ENCODE peak calls at places on chromosomes 16 and 17, in five cellular contexts. One of them, this sample, is unnamed.

GRCh38 chr17:60665602-60666001 is 12.0 kb upstream of the BCAS3 start:
- DNase-seq in left lung: no peak
- DNase-seq in adrenal gland: no peak
- DNase-seq in HFF-Myc: no peak
- DNase-seq in body of pancreas: no peak
- DNase-seq in this sample: no peak

GRCh38 chr16:75810998-75811634 is 84.8 kb upstream of the CPHXL start:
- DNase-seq in adrenal gland: no peak
- DNase-seq in left lung: no peak
- DNase-seq in HFF-Myc: no peak
- DNase-seq in body of pancreas: no peak
- DNase-seq in this sample: no peak

GRCh38 chr17:9105068-9105868 is 84.0 kb downstream of the NTN1 start:
- DNase-seq in left lung: no peak
- DNase-seq in adrenal gland: no peak
- DNase-seq in HFF-Myc: no peak
- DNase-seq in body of pancreas: no peak
- DNase-seq in this sample: no peak

GRCh38 chr17:67109111-67109510 is 64.8 kb downstream of the CACNG1 start:
- DNase-seq in adrenal gland: no peak
- DNase-seq in left lung: no peak
- DNase-seq in HFF-Myc: no peak
- DNase-seq in body of pancreas: no peak
- DNase-seq in this sample: no peak

GRCh38 chr17:2560658-2561057 is 32.8 kb upstream of the PAFAH1B1 start:
- DNase-seq in left lung: no peak
- DNase-seq in HFF-Myc: no peak
- DNase-seq in adrenal gland: no peak
- DNase-seq in body of pancreas: no peak
- DNase-seq in this sample: no peak

GRCh38 chr17:38547439-38547838 is 58.3 kb downstream of the SRCIN1 start:
- DNase-seq in body of pancreas: no peak
- DNase-seq in left lung: no peak
- DNase-seq in HFF-Myc: no peak
- DNase-seq in adrenal gland: no peak
- DNase-seq in this sample: no peak

GRCh38 chr17:46833840-46834208 is 15.3 kb upstream of the WNT3 start:
- DNase-seq in left lung: no peak
- DNase-seq in adrenal gland: no peak
- DNase-seq in HFF-Myc: no peak
- DNase-seq in body of pancreas: no peak
- DNase-seq in this sample: no peak

GRCh38 chr16:55439101-55439690 is 39.8 kb upstream of the MMP2 start:
- DNase-seq in body of pancreas: no peak
- DNase-seq in adrenal gland: no peak
- DNase-seq in left lung: no peak
- DNase-seq in HFF-Myc: no peak
- DNase-seq in this sample: no peak

GRCh38 chr17:15377608-15378007 is 36.2 kb upstream of the TEKT3 start:
- DNase-seq in body of pancreas: peak; percentile 24
- DNase-seq in left lung: no peak
- DNase-seq in adrenal gland: no peak
- DNase-seq in HFF-Myc: peak; percentile 46
- DNase-seq in this sample: no peak

GRCh38 chr17:39195568-39196160 is 1.8 kb downstream of the CACNB1 start:
- DNase-seq in adrenal gland: no peak
- DNase-seq in body of pancreas: no peak
- DNase-seq in left lung: no peak
- DNase-seq in HFF-Myc: no peak
- DNase-seq in this sample: no peak

GRCh38 chr16:81612351-81613170 is 166.5 kb upstream of the PLCG2 start:
- DNase-seq in adrenal gland: peak; percentile 49
- DNase-seq in body of pancreas: no peak
- DNase-seq in left lung: no peak
- DNase-seq in HFF-Myc: no peak
- DNase-seq in this sample: no peak

GRCh38 chr16:61432421-61432820 is 603.8 kb downstream of the CDH8 start:
- DNase-seq in left lung: no peak
- DNase-seq in HFF-Myc: no peak
- DNase-seq in body of pancreas: no peak
- DNase-seq in adrenal gland: no peak
- DNase-seq in this sample: no peak

GRCh38 chr16:3212006-3212405 is 23.0 kb downstream of the ZNF200 start:
- DNase-seq in body of pancreas: no peak
- DNase-seq in adrenal gland: no peak
- DNase-seq in left lung: no peak
- DNase-seq in HFF-Myc: no peak
- DNase-seq in this sample: no peak

GRCh38 chr17:79845601-79845949 is 6.3 kb upstream of the CBX4 start:
- DNase-seq in body of pancreas: no peak
- DNase-seq in HFF-Myc: no peak
- DNase-seq in adrenal gland: no peak
- DNase-seq in left lung: no peak
- DNase-seq in this sample: no peak

GRCh38 chr16:90023078-90023447 is 3.8 kb upstream of the DBNDD1 start:
- DNase-seq in body of pancreas: no peak
- DNase-seq in adrenal gland: peak; percentile 47
- DNase-seq in left lung: no peak
- DNase-seq in HFF-Myc: no peak
- DNase-seq in this sample: no peak

GRCh38 chr17:72797142-72797541 is 295.3 kb downstream of the SLC39A11 start:
- DNase-seq in body of pancreas: no peak
- DNase-seq in left lung: no peak
- DNase-seq in adrenal gland: no peak
- DNase-seq in HFF-Myc: no peak
- DNase-seq in this sample: no peak

GRCh38 chr17:77323413-77324171 is 182.8 kb downstream of the SEC14L1 start:
- DNase-seq in adrenal gland: peak; percentile 75
- DNase-seq in body of pancreas: peak; percentile 20
- DNase-seq in HFF-Myc: no peak
- DNase-seq in left lung: peak; percentile 84
- DNase-seq in this sample: no peak

GRCh38 chr16:4283939-4284338 is 11.1 kb upstream of the TFAP4 start:
- DNase-seq in body of pancreas: no peak
- DNase-seq in HFF-Myc: no peak
- DNase-seq in adrenal gland: no peak
- DNase-seq in left lung: no peak
- DNase-seq in this sample: no peak

GRCh38 chr17:57808882-57809281 is 41.0 kb downstream of the MRPS23 start:
- DNase-seq in left lung: no peak
- DNase-seq in HFF-Myc: no peak
- DNase-seq in body of pancreas: no peak
- DNase-seq in adrenal gland: no peak
- DNase-seq in this sample: no peak

GRCh38 chr16:23141033-23141432 is 8.2 kb downstream of the USP31 start:
- DNase-seq in HFF-Myc: no peak
- DNase-seq in body of pancreas: no peak
- DNase-seq in left lung: no peak
- DNase-seq in adrenal gland: no peak
- DNase-seq in this sample: no peak

GRCh38 chr16:48511071-48511540 is 98.9 kb downstream of the N4BP1 start:
- DNase-seq in adrenal gland: no peak
- DNase-seq in HFF-Myc: no peak
- DNase-seq in left lung: no peak
- DNase-seq in body of pancreas: no peak
- DNase-seq in this sample: no peak

GRCh38 chr17:73279704-73280103 is 18.0 kb upstream of the CPSF4L start:
- DNase-seq in left lung: no peak
- DNase-seq in adrenal gland: no peak
- DNase-seq in body of pancreas: no peak
- DNase-seq in HFF-Myc: no peak
- DNase-seq in this sample: no peak

GRCh38 chr16:30352488-30353401 is 2.4 kb downstream of the CD2BP2 start:
- DNase-seq in HFF-Myc: no peak
- DNase-seq in body of pancreas: no peak
- DNase-seq in left lung: peak; percentile 2
- DNase-seq in adrenal gland: no peak
- DNase-seq in this sample: no peak

GRCh38 chr16:11383481-11384183 is 38.4 kb downstream of the RMI2 start:
- DNase-seq in HFF-Myc: no peak
- DNase-seq in left lung: no peak
- DNase-seq in adrenal gland: no peak
- DNase-seq in body of pancreas: no peak
- DNase-seq in this sample: no peak

GRCh38 chr17:32943206-32943605 is 15.3 kb downstream of the TMEM98 start:
- DNase-seq in left lung: no peak
- DNase-seq in adrenal gland: no peak
- DNase-seq in HFF-Myc: no peak
- DNase-seq in body of pancreas: peak; percentile 79
- DNase-seq in this sample: no peak

GRCh38 chr17:28996554-28997096 is 9.2 kb downstream of the SEZ6 start:
- DNase-seq in HFF-Myc: no peak
- DNase-seq in left lung: no peak
- DNase-seq in body of pancreas: no peak
- DNase-seq in adrenal gland: no peak
- DNase-seq in this sample: no peak

GRCh38 chr17:10739341-10739905 is 9.6 kb upstream of the TMEM220 start:
- DNase-seq in HFF-Myc: no peak
- DNase-seq in left lung: no peak
- DNase-seq in body of pancreas: no peak
- DNase-seq in adrenal gland: no peak
- DNase-seq in this sample: no peak

GRCh38 chr16:30895592-30896202 is 717 bp upstream of the CTF1 start:
- DNase-seq in adrenal gland: no peak
- DNase-seq in body of pancreas: no peak
- DNase-seq in HFF-Myc: peak; percentile 37
- DNase-seq in left lung: peak; percentile 59
- DNase-seq in this sample: no peak

DNA sequence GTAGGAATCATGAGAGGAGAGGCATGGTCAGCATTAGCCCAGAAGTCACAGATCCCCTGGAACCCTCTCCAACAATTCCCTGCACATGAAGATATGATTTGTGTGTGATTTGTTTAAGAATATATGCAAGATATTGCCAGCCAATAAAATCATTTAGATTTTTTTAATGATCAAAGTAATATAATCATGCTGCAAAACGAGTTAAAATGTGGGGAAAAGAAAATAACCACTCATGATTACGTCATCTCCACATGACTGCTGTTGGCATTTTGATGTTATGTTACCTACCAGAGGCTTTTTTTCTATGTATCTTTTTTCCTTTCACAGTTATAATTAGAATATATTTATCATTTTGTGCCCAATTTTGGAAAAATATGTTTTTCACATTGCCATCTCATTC is 22.4 kb downstream of the SLC35G3 start:
- DNase-seq in HFF-Myc: no peak
- DNase-seq in body of pancreas: no peak
- DNase-seq in adrenal gland: no peak
- DNase-seq in left lung: no peak
- DNase-seq in this sample: no peak
- TF ChIP-seq CTCF in HFF-Myc: no peak
- TF ChIP-seq CTCF in body of pancreas: no peak
- TF ChIP-seq CTCF in adrenal gland: no peak
- TF ChIP-seq CTCF in left lung: no peak
- TF ChIP-seq CTCF in this sample: no peak

DNA sequence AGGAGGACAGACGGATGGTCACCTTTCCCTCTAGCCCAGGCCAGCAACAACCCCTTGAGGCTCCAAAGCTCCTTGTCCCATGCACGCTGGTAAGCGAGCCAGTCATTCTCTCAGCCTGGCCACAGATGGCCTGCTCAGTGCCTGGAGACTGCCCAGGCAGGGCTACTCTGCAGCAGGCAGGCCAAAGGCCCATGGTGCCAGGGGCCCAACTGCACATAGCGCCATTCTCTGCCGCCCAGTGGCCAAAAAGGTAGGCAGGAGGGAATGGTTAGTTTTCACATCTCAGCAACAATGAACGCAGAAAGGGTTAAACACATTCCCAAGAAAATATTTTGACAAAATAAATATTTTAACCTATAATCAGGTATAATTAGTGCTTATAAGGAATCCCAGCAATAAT is 7.7 kb upstream of the SREBF1 start:
- DNase-seq in adrenal gland: no peak
- DNase-seq in body of pancreas: no peak
- DNase-seq in HFF-Myc: no peak
- DNase-seq in left lung: no peak
- DNase-seq in this sample: no peak
- TF ChIP-seq CTCF in adrenal gland: no peak
- TF ChIP-seq CTCF in body of pancreas: no peak
- TF ChIP-seq CTCF in HFF-Myc: no peak
- TF ChIP-seq CTCF in left lung: no peak
- TF ChIP-seq CTCF in this sample: no peak

DNA sequence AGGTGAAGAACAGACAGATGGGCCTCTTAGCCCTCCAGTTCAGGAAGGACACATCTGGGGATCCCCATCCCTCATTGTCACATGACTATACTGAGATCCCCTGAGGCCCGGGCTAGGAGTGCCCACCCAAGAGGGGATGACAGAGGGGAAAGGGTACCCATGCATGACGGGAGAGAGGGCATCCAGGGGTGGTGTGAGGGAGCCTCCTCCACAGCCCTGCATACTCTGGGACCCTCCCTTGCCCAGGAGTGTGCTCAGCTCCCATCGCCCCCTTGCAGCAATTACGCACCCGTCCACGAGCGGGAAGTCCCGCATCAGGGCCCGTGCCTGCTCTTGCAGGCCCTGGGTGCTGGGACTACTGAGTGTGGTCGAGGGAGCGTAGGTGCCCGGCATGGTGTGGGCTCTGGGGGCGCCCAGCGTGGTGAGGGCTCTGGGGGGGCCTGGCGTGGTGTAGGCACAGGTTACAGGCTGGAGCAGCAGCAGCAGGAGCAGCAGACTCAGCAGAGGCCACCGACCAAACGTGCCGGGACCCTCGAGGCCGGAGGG is 6.5 kb downstream of the DPEP2 start:
- DNase-seq in HFF-Myc: no peak
- DNase-seq in left lung: no peak
- DNase-seq in adrenal gland: no peak
- DNase-seq in body of pancreas: no peak
- DNase-seq in this sample: no peak
- TF ChIP-seq CTCF in HFF-Myc: no peak
- TF ChIP-seq CTCF in left lung: no peak
- TF ChIP-seq CTCF in adrenal gland: no peak
- TF ChIP-seq CTCF in body of pancreas: no peak
- TF ChIP-seq CTCF in this sample: no peak

GRCh38 chr16:47037746-47038458 is 64.4 kb upstream of the DNAJA2 start:
- DNase-seq in body of pancreas: peak; percentile 88
- DNase-seq in HFF-Myc: peak; percentile 26
- DNase-seq in adrenal gland: peak; percentile 92
- DNase-seq in left lung: peak; percentile 99
- DNase-seq in this sample: peak; percentile 94

GRCh38 chr16:47034455-47034854 is 61.0 kb upstream of the DNAJA2 start:
- DNase-seq in left lung: no peak
- DNase-seq in adrenal gland: no peak
- DNase-seq in HFF-Myc: no peak
- DNase-seq in body of pancreas: no peak
- DNase-seq in this sample: no peak

GRCh38 chr16:47035436-47035835 is 62.0 kb upstream of the DNAJA2 start:
- DNase-seq in HFF-Myc: no peak
- DNase-seq in left lung: no peak
- DNase-seq in adrenal gland: no peak
- DNase-seq in body of pancreas: no peak
- DNase-seq in this sample: no peak

GRCh38 chr16:47036201-47036600 is 62.7 kb upstream of the DNAJA2 start:
- DNase-seq in adrenal gland: no peak
- DNase-seq in HFF-Myc: no peak
- DNase-seq in body of pancreas: no peak
- DNase-seq in left lung: no peak
- DNase-seq in this sample: no peak

GRCh38 chr16:47037396-47037745 is 63.9 kb upstream of the DNAJA2 start:
- DNase-seq in left lung: no peak
- DNase-seq in HFF-Myc: no peak
- DNase-seq in adrenal gland: peak; percentile 33
- DNase-seq in body of pancreas: peak; percentile 29
- DNase-seq in this sample: no peak
- TF ChIP-seq CTCF in left lung: no peak
- TF ChIP-seq CTCF in HFF-Myc: no peak
- TF ChIP-seq CTCF in adrenal gland: no peak
- TF ChIP-seq CTCF in body of pancreas: no peak
- TF ChIP-seq CTCF in this sample: no peak